ENCODE peak calls at places on chromosomes 2 and 18, in four cellular contexts. P is ascending aorta, Y is fibroblast of the aortic adventitia, C is breast epithelium. A is an unnamed sample.

GRCh38 chr18:75321431-75321830 is 106.1 kb downstream of the SMIM21 start:
- DNase-seq in P (no peak), Y (no peak), C (no peak), A (no peak)

GRCh38 chr2:112229365-112229764 is 25.5 kb downstream of the ZC3H8 start:
- DNase-seq in P (no peak), Y (peak), C (no peak), A (no peak)

GRCh38 chr18:59954746-59955145 is 55.0 kb downstream of the PMAIP1 start:
- DNase-seq in P (no peak), Y (peak), C (no peak), A (no peak)

GRCh38 chr18:67142604-67143003 is 373.9 kb downstream of the DSEL start:
- DNase-seq in P (no peak), Y (no peak), C (no peak), A (no peak)

GRCh38 chr2:99819766-99820165 is 322.6 kb downstream of the AFF3 start:
- DNase-seq in P (no peak), Y (no peak), C (no peak), A (no peak)

GRCh38 chr2:44169155-44169898 is 652 bp downstream of the PPM1B start:
- DNase-seq in P (peak), Y (peak), C (peak), A (peak)

GRCh38 chr2:217316743-217317142 is 456.9 kb upstream of the TNP1 start:
- DNase-seq in P (no peak), Y (peak), C (no peak), A (no peak)

GRCh38 chr2:182558564-182558963 is 131.7 kb upstream of the PDE1A start:
- DNase-seq in P (no peak), Y (no peak), C (no peak), A (no peak)

GRCh38 chr2:112794131-112794733 is 9.9 kb upstream of the IL1A start:
- DNase-seq in P (peak), Y (peak), C (no peak), A (peak)

GRCh38 chr2:141707486-141707885 is 423.3 kb downstream of the LRP1B start:
- DNase-seq in P (no peak), Y (no peak), C (no peak), A (no peak)

GRCh38 chr2:17976871-17977746 is 98.6 kb downstream of the KCNS3 start:
- DNase-seq in P (peak), Y (peak), C (peak), A (no peak)

GRCh38 chr2:10389191-10389590 is 58.9 kb downstream of the ODC1 start:
- DNase-seq in P (no peak), Y (no peak), C (no peak), A (no peak)

GRCh38 chr2:10471046-10471571 is 23.0 kb upstream of the ODC1 start:
- DNase-seq in P (peak), Y (no peak), C (no peak), A (no peak)

GRCh38 chr2:655626-656025 is 21.6 kb downstream of the TMEM18 start:
- DNase-seq in P (no peak), Y (peak), C (peak), A (no peak)

GRCh38 chr2:191010887-191011885 is 2.8 kb downstream of the STAT1 start:
- DNase-seq in P (no peak), Y (no peak), C (no peak), A (no peak)

GRCh38 chr2:253202-253638 is 10.6 kb downstream of the SH3YL1 start:
- DNase-seq in P (no peak), Y (no peak), C (no peak), A (no peak)

GRCh38 chr2:104768694-104769093 is 85.2 kb upstream of the POU3F3 start:
- DNase-seq in P (no peak), Y (no peak), C (no peak), A (no peak)

GRCh38 chr2:46954951-46955571 is 39.5 kb upstream of the MCFD2 start:
- DNase-seq in P (peak), Y (peak), C (peak), A (no peak)

GRCh38 chr2:126685629-126686028 is 29.7 kb downstream of the GYPC start:
- DNase-seq in P (no peak), Y (no peak), C (no peak), A (no peak)

GRCh38 chr2:209388416-209389037 is 35.3 kb upstream of the MAP2 start:
- DNase-seq in P (no peak), Y (peak), C (no peak), A (no peak)

GRCh38 chr18:56869189-56869777 is 218.1 kb downstream of the WDR7 start:
- DNase-seq in P (no peak), Y (peak), C (no peak), A (peak)

GRCh38 chr2:169781249-169782013 is 17.2 kb upstream of the SSB start:
- DNase-seq in P (no peak), Y (no peak), C (no peak), A (no peak)

GRCh38 chr18:36284671-36285295 is 12.7 kb upstream of the FHOD3 start:
- DNase-seq in P (peak), Y (peak), C (no peak), A (peak)

GRCh38 chr2:9032555-9032954 is 29.1 kb upstream of the MBOAT2 start:
- DNase-seq in P (no peak), Y (no peak), C (no peak), A (no peak)

GRCh38 chr2:206127656-206128055 is 31.6 kb downstream of the NDUFS1 start:
- DNase-seq in P (no peak), Y (no peak), C (no peak), A (no peak)

GRCh38 chr2:232376260-232376659 is 2.3 kb upstream of the ALPP start:
- DNase-seq in P (no peak), Y (no peak), C (no peak), A (no peak)

GRCh38 chr18:43846302-43846701 is 569.0 kb upstream of the SYT4 start:
- DNase-seq in P (no peak), Y (no peak), C (no peak), A (no peak)

GRCh38 chr18:80196528-80197320 is 50.6 kb downstream of the PARD6G start:
- DNase-seq in P (no peak), Y (peak), C (no peak), A (no peak)

GRCh38 chr18:37451239-37451825 is 114.3 kb downstream of the CELF4 start:
- DNase-seq in P (no peak), Y (no peak), C (no peak), A (no peak)

GRCh38 chr2:18790465-18791171 is 201.2 kb upstream of the NT5C1B start:
- DNase-seq in P (no peak), Y (no peak), C (no peak), A (no peak)

GRCh38 chr18:43220691-43221090 is 56.6 kb downstream of the SYT4 start:
- DNase-seq in P (no peak), Y (no peak), C (no peak), A (no peak)

GRCh38 chr18:34977787-34978532 is 63.3 kb upstream of the MAPRE2 start:
- DNase-seq in P (peak), Y (peak), C (peak), A (no peak)

GRCh38 chr18:73918816-73919215 is 228.8 kb downstream of the FBXO15 start:
- DNase-seq in P (no peak), Y (no peak), C (no peak), A (no peak)

GRCh38 chr2:141497262-141497661 is 633.6 kb downstream of the LRP1B start:
- DNase-seq in P (no peak), Y (no peak), C (no peak), A (no peak)

GRCh38 chr2:169222665-169223064 is 139.7 kb downstream of the LRP2 start:
- DNase-seq in P (no peak), Y (no peak), C (no peak), A (no peak)

GRCh38 chr2:86136141-86136540 is 30.1 kb downstream of the PTCD3 start:
- DNase-seq in P (no peak), Y (no peak), C (no peak), A (no peak)

GRCh38 chr2:234411793-234412192 is 85.1 kb downstream of the ARL4C start:
- DNase-seq in P (no peak), Y (no peak), C (no peak), A (peak)

DNA sequence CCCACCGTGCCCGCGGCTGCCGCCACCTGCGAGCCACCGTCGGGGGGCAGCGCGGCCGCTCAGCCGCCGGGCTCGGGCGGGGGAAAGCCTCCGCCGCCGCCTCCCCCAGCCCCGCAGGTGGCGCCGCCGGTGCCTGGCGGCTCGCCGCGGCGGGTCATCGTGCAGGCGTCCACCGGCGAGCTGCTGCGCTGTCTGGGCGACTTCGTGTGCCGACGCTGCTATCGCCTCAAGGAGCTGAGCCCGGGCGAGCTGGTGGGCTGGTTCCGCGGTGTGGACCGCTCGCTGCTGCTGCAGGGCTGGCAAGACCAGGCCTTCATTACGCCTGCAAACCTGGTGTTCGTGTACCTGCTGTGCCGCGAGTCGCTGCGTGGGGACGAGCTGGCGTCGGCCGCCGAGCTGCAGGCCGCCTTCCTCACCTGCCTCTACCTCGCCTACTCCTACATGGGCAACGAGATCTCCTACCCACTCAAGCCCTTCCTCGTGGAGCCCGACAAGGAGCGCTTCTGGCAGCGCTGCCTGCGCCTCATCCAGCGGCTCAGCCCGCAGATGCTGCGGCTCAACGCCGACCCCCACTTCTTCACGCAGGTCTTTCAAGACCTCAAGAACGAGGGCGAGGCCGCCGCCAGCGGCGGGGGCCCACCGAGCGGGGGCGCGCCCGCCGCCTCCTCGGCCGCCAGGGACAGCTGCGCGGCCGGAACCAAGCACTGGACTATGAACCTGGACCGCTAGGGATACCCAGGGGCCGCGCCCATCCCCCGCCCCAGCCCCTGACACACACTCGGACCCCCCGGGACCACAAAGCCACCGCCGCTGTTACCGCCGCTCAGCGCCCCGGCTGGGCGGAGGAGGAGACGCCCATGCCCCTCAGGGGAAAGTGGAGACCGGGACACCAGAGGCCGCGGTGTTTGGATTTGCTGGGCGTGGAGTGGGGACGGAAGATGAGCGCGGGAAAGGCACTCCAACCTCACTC is 1.0 kb downstream of the CDK5R2 start:
- DNase-seq in P (no peak), Y (no peak), C (no peak), A (no peak)
- H3K4me3 ChIP-seq in P (peak), Y (no peak), C (peak), A (no peak)

DNA sequence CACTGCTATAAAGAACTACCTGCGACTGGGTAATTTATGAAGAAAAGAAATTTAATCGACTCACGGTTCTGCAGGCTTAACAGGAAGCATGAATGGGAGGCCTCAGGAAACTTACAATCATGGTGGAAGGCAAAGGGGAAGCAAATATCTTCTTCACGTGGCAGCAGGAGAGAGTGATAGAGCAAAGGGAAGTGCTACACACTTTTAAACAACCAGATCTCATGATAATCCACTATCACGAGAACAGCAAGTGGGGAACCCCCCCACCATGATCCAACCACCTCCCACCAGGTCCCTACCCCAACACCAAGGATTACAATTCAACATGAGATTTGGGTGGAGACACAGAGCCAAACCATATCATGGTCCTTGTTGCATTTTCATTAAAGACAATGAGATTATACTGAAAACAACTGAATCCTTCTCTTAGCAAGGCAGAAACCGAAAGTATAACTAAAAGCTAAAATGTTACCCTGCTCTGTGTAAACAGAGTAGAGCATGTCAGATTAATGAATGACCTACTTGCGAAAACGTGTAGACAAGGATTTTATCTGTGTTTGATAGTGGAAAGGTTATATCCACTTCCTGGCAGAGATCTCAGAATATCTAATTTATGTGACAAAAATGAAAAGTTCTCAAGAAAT is 60.1 kb upstream of the RBBP8 start:
- DNase-seq in P (no peak), Y (peak), C (no peak), A (no peak)
- H3K4me3 ChIP-seq in P (no peak), Y (no peak), C (peak), A (no peak)

GRCh38 chr2:26241928-26242436 is 2.5 kb downstream of the HADHA start:
- DNase-seq in P (no peak), Y (no peak), C (no peak), A (no peak)
- H3K4me3 ChIP-seq in P (no peak), Y (no peak), C (peak), A (no peak)

DNA sequence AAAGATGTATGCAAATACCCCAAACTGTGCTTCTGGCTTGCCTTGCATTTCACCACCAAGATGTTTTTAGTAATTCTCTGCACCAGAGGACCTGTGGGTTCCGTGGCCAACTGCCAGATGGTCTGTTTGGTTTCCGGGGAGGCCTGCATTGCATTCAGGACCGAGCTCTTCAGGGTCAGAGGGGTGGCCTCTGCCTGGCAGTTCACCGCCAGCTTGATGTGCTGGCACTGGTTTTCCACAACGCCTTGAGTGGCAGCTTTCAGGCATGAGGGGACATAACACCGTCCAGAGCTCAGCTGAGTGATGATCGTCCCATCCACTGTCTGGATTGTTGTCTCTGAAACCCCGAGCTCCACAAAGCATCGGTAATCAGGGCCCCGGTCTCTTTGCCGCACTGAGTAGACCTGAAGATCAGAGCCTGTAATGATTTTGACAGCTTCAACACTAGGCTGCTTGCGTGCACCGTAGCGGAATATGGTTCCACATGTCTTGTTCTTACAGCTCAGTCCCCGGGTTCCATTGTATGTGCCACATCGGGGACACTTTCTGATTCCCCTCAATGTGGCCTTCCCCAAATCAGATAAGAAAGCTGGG is 9.4 kb downstream of the C2orf42 start:
- DNase-seq in P (no peak), Y (no peak), C (no peak), A (peak)
- H3K4me3 ChIP-seq in P (no peak), Y (no peak), C (no peak), A (peak)

DNA sequence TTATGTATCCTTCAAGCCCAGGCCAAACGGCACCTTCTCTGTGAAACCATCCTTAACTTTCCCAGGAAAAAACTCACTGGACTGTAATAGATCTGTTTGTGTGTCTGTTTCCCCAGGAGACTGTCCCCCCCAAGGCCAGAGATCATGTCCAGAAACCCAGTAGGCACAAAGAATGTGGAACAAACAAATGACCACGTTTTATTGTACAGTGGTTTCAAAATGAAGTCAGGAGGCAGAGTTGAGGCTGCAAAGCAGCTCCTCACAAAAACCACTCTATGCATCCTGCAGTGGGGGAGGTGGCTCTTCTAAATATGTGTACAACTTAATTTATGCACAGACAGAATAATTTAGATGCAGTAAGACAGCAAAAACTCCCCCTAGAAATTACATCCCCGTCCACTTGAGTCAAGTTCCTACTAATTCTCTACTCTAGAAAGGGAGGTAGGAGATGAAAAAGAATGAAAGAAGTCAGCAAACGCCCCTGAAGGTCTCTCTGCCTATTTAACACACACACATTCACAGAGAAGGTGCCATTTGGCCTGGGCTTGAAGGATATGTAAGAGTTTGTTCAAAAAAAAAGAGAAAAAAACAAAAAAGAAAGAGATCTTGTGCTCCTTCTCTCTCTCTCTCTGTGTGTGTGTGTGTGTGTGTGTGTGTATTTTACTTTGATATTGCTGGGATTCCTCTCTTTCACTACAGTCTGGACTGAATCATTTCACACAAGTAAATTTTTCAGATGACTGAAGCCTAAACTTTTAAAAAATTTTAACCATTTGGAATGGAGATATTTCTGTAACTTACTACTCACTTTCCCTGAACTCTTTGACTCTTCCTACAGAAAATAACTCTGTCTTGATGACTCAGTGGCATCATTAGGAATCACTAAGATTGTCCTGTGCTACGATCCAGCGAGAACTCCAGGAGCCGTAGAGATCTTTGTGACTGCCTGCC is 19.5 kb downstream of the BCL2 start:
- DNase-seq in P (no peak), Y (no peak), C (no peak), A (no peak)
- H3K4me3 ChIP-seq in P (no peak), Y (no peak), C (no peak), A (no peak)

DNA sequence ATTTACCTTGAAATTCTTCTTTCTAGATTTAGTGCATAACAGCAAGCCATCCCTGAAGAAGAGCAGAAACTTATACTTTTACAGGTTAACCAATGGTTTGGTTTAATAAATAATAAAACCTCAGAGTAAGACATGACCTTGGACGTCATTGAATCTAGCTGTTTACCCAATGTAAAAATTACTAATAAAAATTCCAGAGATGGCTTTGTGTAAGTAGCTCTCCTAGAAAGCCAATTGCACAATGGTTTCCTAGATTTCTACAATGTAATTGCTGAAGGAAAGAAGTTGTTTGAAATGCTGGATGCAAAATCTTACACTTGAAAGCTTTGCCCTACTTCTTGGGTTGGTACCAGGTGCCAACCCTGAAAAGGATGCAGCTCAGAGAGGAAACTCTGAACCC is 1.5 kb downstream of the XDH start:
- DNase-seq in P (no peak), Y (peak), C (no peak), A (no peak)
- H3K4me3 ChIP-seq in P (no peak), Y (no peak), C (no peak), A (no peak)

DNA sequence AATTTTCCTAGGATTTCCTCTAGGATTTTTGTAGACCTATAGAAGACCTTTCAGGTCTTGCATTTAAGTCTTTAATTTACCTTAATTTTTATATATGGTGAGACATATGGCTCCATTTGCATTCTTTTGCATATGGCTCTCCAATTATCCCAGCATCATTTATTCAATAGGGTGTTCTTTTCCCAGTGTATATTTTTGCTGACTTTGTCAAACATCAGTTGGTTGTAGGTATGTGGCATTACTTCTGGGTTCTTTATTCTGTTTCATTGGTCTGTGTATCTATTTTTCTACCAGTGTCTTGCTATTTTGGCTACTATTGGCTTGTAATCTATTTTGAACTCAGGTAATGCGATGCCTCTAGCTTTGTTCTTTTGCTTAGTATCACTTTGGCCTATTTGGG is 239.8 kb upstream of the CNTNAP5 start:
- DNase-seq in P (no peak), Y (no peak), C (no peak), A (no peak)
- H3K4me3 ChIP-seq in P (no peak), Y (no peak), C (no peak), A (no peak)

DNA sequence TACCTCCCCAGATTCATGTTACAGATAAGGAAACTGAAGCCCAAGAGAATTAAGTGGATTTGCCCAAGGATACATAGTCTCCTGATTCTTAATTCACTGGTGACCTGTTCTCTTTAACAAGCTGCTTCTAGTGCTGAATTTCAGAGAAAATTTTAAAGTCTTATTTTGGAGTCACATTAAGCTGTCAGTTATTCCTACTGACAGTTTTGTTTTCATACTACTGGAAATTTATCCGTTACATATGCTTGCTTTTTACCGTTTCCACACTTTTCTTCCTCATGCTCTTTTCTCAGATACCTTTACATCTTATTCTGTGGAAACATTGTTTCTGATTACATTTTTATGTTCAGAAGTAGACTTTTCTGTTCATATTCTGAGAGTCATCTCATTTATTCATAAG is 1.3 kb downstream of the MOB4 start:
- DNase-seq in P (no peak), Y (no peak), C (no peak), A (no peak)
- H3K4me3 ChIP-seq in P (peak), Y (peak), C (peak), A (peak)

A was measured in GM12864.